ENCODE peak calls at places on chromosomes 4 and X, in four cellular contexts. V is H9, T is sigmoid colon, Q is fibroblast of lung. E is an unnamed sample.

GRCh38 chr4:24850669-24851068 is 55.3 kb downstream of the SOD3 start:
- DNase-seq in T (peak), Q (peak), V (no peak), E (no peak)

GRCh38 chr4:82918091-82918490 is 17.6 kb downstream of the THAP9 start:
- DNase-seq in Q (no peak), V (no peak), T (no peak), E (no peak)

GRCh38 chrX:101265869-101266428 is 25.2 kb downstream of the TAF7L start:
- DNase-seq in T (no peak), V (no peak), Q (peak), E (no peak)

GRCh38 chrX:45851434-45851991 is 650.8 kb upstream of the DIPK2B start:
- DNase-seq in Q (peak), V (peak), T (no peak), E (peak)

GRCh38 chrX:2495595-2495994 is 5.2 kb downstream of the DHRSX start:
- DNase-seq in T (peak), V (no peak), Q (no peak), E (no peak)

GRCh38 chr4:23614284-23614892 is 275.5 kb downstream of the PPARGC1A start:
- DNase-seq in Q (peak), T (no peak), V (peak), E (no peak)

GRCh38 chr4:45131020-45131419 is 404.7 kb upstream of the GNPDA2 start:
- DNase-seq in V (no peak), Q (no peak), T (no peak), E (no peak)

GRCh38 chrX:71210829-71211228 is 12.2 kb upstream of the GJB1 start:
- DNase-seq in V (no peak), Q (peak), T (no peak), E (no peak)

GRCh38 chrX:103783971-103784370 is 7.3 kb downstream of the PLP1 start:
- DNase-seq in V (no peak), Q (no peak), T (no peak), E (no peak)

GRCh38 chr4:15868065-15868464 is 70.5 kb downstream of the FGFBP1 start:
- DNase-seq in V (no peak), Q (peak), T (no peak), E (no peak)

GRCh38 chrX:129653985-129654651 is 638 bp downstream of the APLN start:
- DNase-seq in T (no peak), V (no peak), Q (peak), E (no peak)

GRCh38 chr4:175422331-175422730 is 389.7 kb downstream of the GPM6A start:
- DNase-seq in T (no peak), Q (peak), V (no peak), E (no peak)

GRCh38 chrX:3052864-3053263 is 11.6 kb downstream of the ARSF start:
- DNase-seq in Q (no peak), V (no peak), T (no peak), E (no peak)

GRCh38 chrX:109384569-109385174 is 97.2 kb downstream of the GUCY2F start:
- DNase-seq in Q (peak), V (no peak), T (no peak), E (peak)

GRCh38 chrX:40012039-40012799 is 85.5 kb downstream of the BCOR start:
- DNase-seq in T (peak), Q (peak), V (peak), E (peak)

GRCh38 chr4:177673980-177674504 is 231.8 kb upstream of the AGA start:
- DNase-seq in Q (peak), T (no peak), V (no peak), E (no peak)

GRCh38 chr4:1234811-1235292 is 14.1 kb downstream of the CTBP1 start:
- DNase-seq in V (no peak), T (peak), Q (no peak), E (no peak)

GRCh38 chrX:153869473-153870287 is 16.3 kb downstream of the L1CAM start:
- DNase-seq in V (no peak), T (no peak), Q (no peak), E (no peak)

GRCh38 chr4:187993827-187994226 is 1.7 kb upstream of the ZFP42 start:
- DNase-seq in V (peak), Q (no peak), T (no peak), E (peak)

GRCh38 chr4:84726356-84726755 is 143.4 kb downstream of the CDS1 start:
- DNase-seq in T (no peak), V (no peak), Q (peak), E (no peak)

GRCh38 chr4:82372874-82373815 is 646 bp downstream of the HNRNPD start:
- DNase-seq in V (peak), Q (peak), T (peak), E (peak)

GRCh38 chr4:77104405-77105292 is 28.9 kb upstream of the CCNI start:
- DNase-seq in Q (peak), V (no peak), T (peak), E (no peak)

GRCh38 chr4:796206-796605 is 29.7 kb downstream of the CPLX1 start:
- DNase-seq in T (no peak), V (no peak), Q (no peak), E (no peak)

GRCh38 chr4:112766422-112766821 is 129.5 kb downstream of the LARP7 start:
- DNase-seq in Q (peak), T (no peak), V (no peak), E (peak)

GRCh38 chrX:24979081-24979480 is 36.7 kb downstream of the ARX start:
- DNase-seq in V (no peak), T (no peak), Q (peak), E (no peak)

GRCh38 chr4:113905301-113905700 is 74.1 kb downstream of the ARSJ start:
- DNase-seq in Q (no peak), V (no peak), T (no peak), E (no peak)

GRCh38 chr4:113907559-113907958 is 71.9 kb downstream of the ARSJ start:
- DNase-seq in Q (no peak), T (no peak), V (no peak), E (no peak)

GRCh38 chr4:113899260-113900177 is 79.9 kb downstream of the ARSJ start:
- DNase-seq in V (no peak), Q (no peak), T (no peak), E (no peak)

GRCh38 chr4:113901994-113902787 is 77.3 kb downstream of the ARSJ start:
- DNase-seq in T (no peak), Q (no peak), V (no peak), E (no peak)
- TF ChIP-seq CTCF in T (no peak), Q (no peak), V (no peak), E (no peak)

DNA sequence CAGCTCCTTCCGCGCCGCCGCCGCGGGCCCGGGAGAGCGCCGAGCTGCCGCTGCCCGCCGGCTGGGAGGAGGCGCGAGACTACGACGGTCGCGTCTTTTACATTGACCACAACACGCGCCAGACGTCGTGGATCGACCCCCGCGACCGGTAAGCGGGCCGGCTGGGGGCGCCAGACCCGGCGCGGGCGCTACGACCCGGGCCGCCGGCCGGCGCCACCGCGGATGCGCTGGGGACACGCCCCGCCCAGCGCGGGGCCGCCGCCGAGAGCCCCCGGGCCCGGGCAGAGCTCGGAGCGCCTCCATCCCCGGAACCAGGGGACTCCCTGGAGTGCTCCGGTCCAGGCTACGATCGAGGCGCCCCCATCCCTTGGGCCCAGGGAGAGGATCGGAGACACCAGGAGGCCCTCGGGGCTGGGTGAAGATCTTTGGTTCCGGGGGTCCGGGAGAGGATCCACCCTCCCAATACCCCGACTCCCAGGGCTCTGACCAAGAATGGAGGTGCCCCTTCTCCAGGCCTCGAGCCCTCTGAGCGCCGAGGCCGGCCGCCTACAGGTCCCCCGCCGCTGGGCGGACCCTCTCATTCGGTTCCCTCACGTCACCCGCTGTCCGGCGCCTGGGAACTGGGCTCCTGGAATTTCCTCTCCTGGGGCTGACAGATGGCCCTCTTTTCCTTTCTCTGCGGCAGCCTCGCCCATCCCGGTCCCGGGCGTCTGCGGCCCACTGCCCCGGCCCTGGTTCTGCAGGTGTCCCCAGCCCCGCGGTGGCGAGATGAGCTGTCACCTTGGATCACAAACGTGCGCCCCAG is 48.8 kb downstream of the CLDN34 start:
- DNase-seq in Q (peak), V (peak), T (peak), E (peak)
- TF ChIP-seq CTCF in Q (no peak), V (no peak), T (no peak), E (no peak)

GRCh38 chrX:66731398-66731797 is 92.5 kb upstream of the EDA2R start:
- DNase-seq in T (no peak), Q (peak), V (no peak), E (no peak)
- TF ChIP-seq CTCF in T (no peak), Q (peak), V (peak), E (peak)

DNA sequence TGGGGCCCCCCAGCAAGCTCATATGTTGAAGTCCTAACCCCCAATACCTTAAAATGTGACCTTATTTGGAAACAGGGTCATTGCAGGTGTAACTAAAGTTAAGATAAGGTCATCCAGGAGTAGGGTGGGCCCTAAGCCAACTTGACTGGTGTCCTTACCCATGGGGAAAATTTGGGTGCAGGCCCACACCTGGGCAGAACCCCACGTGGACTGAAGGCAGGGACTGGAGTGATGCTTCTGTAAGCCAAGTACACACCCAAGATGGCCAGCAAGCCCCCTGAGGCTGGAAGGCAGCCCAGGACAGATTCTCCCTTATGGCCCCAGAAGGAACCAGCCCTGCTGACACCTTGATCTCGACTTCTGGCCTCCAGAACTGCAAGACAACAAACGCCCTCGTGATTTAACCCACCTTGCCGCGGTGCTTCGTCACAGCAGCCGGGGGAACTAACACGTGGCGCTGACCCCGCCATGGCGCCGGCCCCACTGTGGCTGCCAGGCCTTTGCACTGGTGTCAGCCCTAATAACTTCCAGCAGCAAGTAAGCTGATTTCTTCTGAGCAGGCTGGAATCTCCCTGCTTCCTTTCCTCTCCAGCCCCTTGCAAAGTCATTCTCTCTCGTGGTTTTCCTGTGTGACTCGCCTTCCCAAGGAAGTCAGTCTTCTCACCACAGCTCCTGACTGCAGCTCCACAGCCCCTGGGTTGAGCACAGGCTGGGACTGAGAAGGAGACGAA is 23.2 kb upstream of the MXD4 start:
- DNase-seq in V (no peak), Q (peak), T (peak), E (no peak)
- TF ChIP-seq CTCF in V (no peak), Q (no peak), T (no peak), E (no peak)